ENCODE peak calls at places on chromosomes 11 and 22, in nine cellular contexts. G, D, X, P, Y, R, T, N and A are unnamed samples.

GRCh38 chr11:27203077-27203476 is 159.9 kb downstream of the CCDC34 start:
- DNase-seq in N (no peak), T (peak; percentile 22), Y (no peak), G (no peak), R (no peak), X (no peak), P (no peak), D (no peak), A (no peak)

GRCh38 chr22:44358723-44359440 is 46.1 kb upstream of the SHISAL1 start:
- DNase-seq in T (no peak), P (no peak), G (no peak), N (no peak), Y (no peak), D (no peak), X (no peak), R (no peak), A (no peak)

GRCh38 chr22:49785841-49786451 is 41.7 kb downstream of the BRD1 start:
- DNase-seq in N (no peak), D (no peak), X (no peak), Y (no peak), T (no peak), P (no peak), R (no peak), G (no peak), A (no peak)

GRCh38 chr22:50174382-50175190 is 4.1 kb downstream of the PANX2 start:
- DNase-seq in G (no peak), X (peak; percentile 44), R (no peak), P (no peak), T (no peak), Y (no peak), D (no peak), N (no peak), A (no peak)

GRCh38 chr11:122791411-122791810 is 46.9 kb upstream of the CRTAM start:
- DNase-seq in Y (no peak), P (no peak), D (no peak), N (no peak), X (no peak), R (no peak), T (no peak), G (no peak), A (no peak)

GRCh38 chr11:111361082-111361801 is 17.8 kb downstream of the POU2AF1 start:
- DNase-seq in T (no peak), Y (no peak), G (no peak), X (peak; percentile 68), D (no peak), R (no peak), N (no peak), P (no peak), A (no peak)

GRCh38 chr11:123382555-123383074 is 47.5 kb upstream of the GRAMD1B start:
- DNase-seq in T (no peak), X (no peak), R (no peak), P (no peak), G (no peak), N (no peak), D (no peak), Y (no peak), A (no peak)

GRCh38 chr22:19178659-19179471 is at the start of gene SLC25A1:
- DNase-seq in P (peak; percentile 75), Y (peak; percentile 94), D (peak; percentile 78), N (peak; percentile 39), R (peak; percentile 92), G (peak; percentile 91), T (peak; percentile 94), X (peak; percentile 98), A (peak; percentile 48)

GRCh38 chr11:67301951-67302516 is 1.3 kb upstream of the SSH3 start:
- DNase-seq in T (peak; percentile 78), D (no peak), X (no peak), P (no peak), R (no peak), Y (peak; percentile 57), N (no peak), G (no peak), A (no peak)

GRCh38 chr11:2833051-2833937 is 52.3 kb downstream of the CDKN1C start:
- DNase-seq in D (no peak), P (no peak), X (no peak), Y (no peak), R (no peak), T (no peak), G (no peak), N (no peak), A (no peak)

GRCh38 chr11:94130589-94131362 is 2.1 kb downstream of the PANX1 start:
- DNase-seq in D (no peak), X (peak; percentile 58), G (peak; percentile 31), P (no peak), T (no peak), R (no peak), N (no peak), Y (peak; percentile 97), A (no peak)

GRCh38 chr22:30582788-30583575 is 8.5 kb upstream of the GAL3ST1 start:
- DNase-seq in G (no peak), T (no peak), X (no peak), P (no peak), D (no peak), Y (no peak), N (no peak), R (no peak), A (no peak)

GRCh38 chr22:17832665-17833064 is 58.4 kb upstream of the BID start:
- DNase-seq in T (peak; percentile 74), X (no peak), R (no peak), P (no peak), N (no peak), G (no peak), D (no peak), Y (no peak), A (no peak)

GRCh38 chr22:17835256-17835655 is 61.0 kb upstream of the BID start:
- DNase-seq in P (no peak), Y (no peak), T (no peak), D (no peak), N (no peak), G (no peak), R (no peak), X (no peak), A (no peak)

GRCh38 chr22:17838180-17838865 is 64.1 kb upstream of the BID start:
- DNase-seq in R (no peak), P (no peak), X (no peak), T (no peak), D (no peak), Y (no peak), N (no peak), G (no peak), A (no peak)

GRCh38 chr22:17841836-17842235 is 67.6 kb upstream of the BID start:
- DNase-seq in N (no peak), Y (no peak), D (no peak), G (no peak), P (no peak), R (no peak), X (no peak), T (no peak), A (no peak)

GRCh38 chr22:17836977-17837742 is 62.9 kb upstream of the BID start:
- DNase-seq in P (no peak), N (no peak), X (no peak), Y (no peak), R (no peak), D (no peak), T (no peak), G (peak; percentile 46), A (no peak)
- H3K27ac ChIP-seq in P (no peak overlapping the region), N (no peak overlapping the region), X (no peak overlapping the region), Y (peak overlapping the region; percentile 92), R (no peak overlapping the region), D (no peak overlapping the region), T (no peak overlapping the region), G (peak overlapping the region; percentile 83), A (no peak overlapping the region)

GRCh38 chr11:130160460-130161090 is 993 bp downstream of the ST14 start:
- DNase-seq in N (no peak), X (no peak), G (no peak), R (peak; percentile 24), T (peak; percentile 52), D (no peak), Y (no peak), P (no peak), A (no peak)

GRCh38 chr11:130159139-130159538 is 443 bp upstream of the ST14 start:
- DNase-seq in T (no peak), N (no peak), Y (no peak), R (no peak), X (no peak), P (no peak), G (no peak), D (no peak), A (no peak)

GRCh38 chr11:130161441-130161840 is 1.9 kb downstream of the ST14 start:
- DNase-seq in X (no peak), P (no peak), N (no peak), T (no peak), R (no peak), G (no peak), D (no peak), Y (no peak), A (no peak)

GRCh38 chr11:130157840-130158239 is 1.7 kb upstream of the ST14 start:
- DNase-seq in X (no peak), Y (no peak), T (no peak), R (no peak), P (no peak), N (no peak), D (no peak), G (no peak), A (no peak)

GRCh38 chr11:130159657-130160459 is at the start of gene ST14:
- DNase-seq in N (no peak), G (no peak), X (no peak), D (no peak), P (no peak), T (peak; percentile 89), R (peak; percentile 74), Y (no peak), A (no peak)
- H3K9me3 ChIP-seq in N (no peaks in the 10 kb centered on the region), G (no peaks in the 10 kb centered on the region), X (no peaks in the 10 kb centered on the region), D (no peaks in the 10 kb centered on the region), P (no peaks in the 10 kb centered on the region), T (no peaks in the 10 kb centered on the region), R (no peaks in the 10 kb centered on the region), Y (no peaks in the 10 kb centered on the region), A (no peaks in the 10 kb centered on the region)

DNA sequence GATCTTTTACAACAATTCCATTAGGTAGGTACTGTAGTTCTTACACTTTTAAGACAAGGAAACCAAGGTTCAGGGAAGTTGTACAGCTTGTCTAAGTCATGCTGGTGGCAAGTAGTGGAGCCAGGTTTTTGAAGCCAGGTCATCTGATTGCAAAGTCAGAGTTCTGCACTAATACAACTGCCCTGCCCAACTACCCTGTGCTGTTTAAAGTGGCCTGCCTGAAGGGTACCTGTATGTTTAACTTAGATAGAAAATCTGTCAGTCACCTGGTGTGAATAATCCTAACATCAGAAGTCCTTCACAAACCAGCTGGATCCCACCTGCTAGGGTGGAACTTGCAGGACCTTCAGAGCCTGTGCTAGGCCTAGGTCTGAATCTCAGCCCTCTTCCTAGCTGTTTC is 44.2 kb downstream of the ARFGAP2 start:
- DNase-seq in G (no peak), D (no peak), T (no peak), X (no peak), R (no peak), N (no peak), Y (no peak), P (no peak), A (no peak)
- H3K4me1 ChIP-seq in G (no peaks in the 10 kb centered on the region), D (no peaks in the 10 kb centered on the region), T (no peaks in the 10 kb centered on the region), X (peaks cover 38% of the 10 kb centered on the region), R (no peaks in the 10 kb centered on the region), N (peaks cover 7% of the 10 kb centered on the region), Y (peaks cover 17% of the 10 kb centered on the region), P (no peaks in the 10 kb centered on the region), A (no peaks in the 10 kb centered on the region)

GRCh38 chr11:125062931-125063428 is at the start of gene SLC37A2:
- DNase-seq in X (no peak), N (peak; percentile 62), Y (peak; percentile 68), R (peak; percentile 78), D (peak; percentile 36), T (peak; percentile 40), P (peak; percentile 33), G (peak; percentile 59), A (peak; percentile 44)
- H3K27ac ChIP-seq in X (no peak within 1 kb of the TSS), N (no peak within 1 kb of the TSS), Y (no peak within 1 kb of the TSS), R (peak within 1 kb of the TSS; percentile 11), D (no peak within 1 kb of the TSS), T (peak within 1 kb of the TSS; percentile 19), P (peak within 1 kb of the TSS; percentile 12), G (peak within 1 kb of the TSS; percentile 17), A (no peak within 1 kb of the TSS)